ENCODE peak calls at places on chromosomes 3 and 15, in four cellular contexts. R, C, K and G are unnamed samples.

GRCh38 chr3:196440041-196440537 is 7.9 kb upstream of the UBXN7 start:
- DNase-seq in R (no peak), C (no peak), K (peak), G (peak)

GRCh38 chr3:133472889-133473288 is 73.0 kb downstream of the BFSP2 start:
- DNase-seq in R (no peak), C (no peak), K (no peak), G (no peak)

GRCh38 chr3:187902938-187903337 is 157.7 kb upstream of the BCL6 start:
- DNase-seq in C (no peak), K (no peak), R (no peak), G (peak)

GRCh38 chr15:93467327-93467726 is 378.3 kb upstream of the RGMA start:
- DNase-seq in R (peak), C (no peak), K (peak), G (no peak)

GRCh38 chr3:179318876-179319275 is 4.0 kb upstream of the ZNF639 start:
- DNase-seq in C (no peak), R (no peak), K (no peak), G (no peak)

GRCh38 chr15:59995568-59996349 is 8.4 kb upstream of the FOXB1 start:
- DNase-seq in K (no peak), R (no peak), C (no peak), G (no peak)

GRCh38 chr15:25175789-25176615 is 221.2 kb downstream of the SNRPN start:
- DNase-seq in C (no peak), R (peak), K (no peak), G (no peak)

GRCh38 chr3:175214210-175214609 is 355.1 kb downstream of the NAALADL2 start:
- DNase-seq in C (no peak), K (no peak), R (no peak), G (no peak)

GRCh38 chr15:73982251-73982962 is 9.7 kb downstream of the STOML1 start:
- DNase-seq in C (no peak), K (peak), R (peak), G (peak)

GRCh38 chr15:29934251-29934650 is 112.0 kb upstream of the TJP1 start:
- DNase-seq in K (peak), R (no peak), C (no peak), G (peak)

GRCh38 chr3:115937054-115937453 is 313.7 kb downstream of the GAP43 start:
- DNase-seq in R (no peak), K (no peak), C (no peak), G (no peak)
- TF ChIP-seq CTCF in R (no peak), K (peak), C (peak), G (peak)

DNA sequence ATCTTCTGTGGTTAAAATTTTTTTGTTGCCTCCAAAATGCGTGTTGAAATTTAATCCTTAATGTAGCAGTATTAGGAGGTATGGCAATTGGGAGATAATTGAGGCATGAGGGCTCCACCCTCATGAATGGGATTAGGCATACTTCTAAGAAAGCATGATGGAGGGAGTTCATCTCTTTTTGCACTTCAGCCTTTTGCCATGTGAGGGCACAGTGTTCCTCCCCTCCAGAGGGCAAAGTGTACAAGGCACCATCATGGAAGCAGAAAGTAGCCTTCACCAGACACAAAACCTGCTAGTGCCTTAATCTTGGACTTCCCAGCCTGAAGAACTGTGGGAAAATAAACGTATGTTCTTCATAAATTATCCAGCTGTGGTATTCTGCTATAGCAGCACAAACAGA is 429.5 kb downstream of the ZIC1 start:
- DNase-seq in K (no peak), C (no peak), R (no peak), G (no peak)
- TF ChIP-seq CTCF in K (no peak), C (no peak), R (no peak), G (peak)

DNA sequence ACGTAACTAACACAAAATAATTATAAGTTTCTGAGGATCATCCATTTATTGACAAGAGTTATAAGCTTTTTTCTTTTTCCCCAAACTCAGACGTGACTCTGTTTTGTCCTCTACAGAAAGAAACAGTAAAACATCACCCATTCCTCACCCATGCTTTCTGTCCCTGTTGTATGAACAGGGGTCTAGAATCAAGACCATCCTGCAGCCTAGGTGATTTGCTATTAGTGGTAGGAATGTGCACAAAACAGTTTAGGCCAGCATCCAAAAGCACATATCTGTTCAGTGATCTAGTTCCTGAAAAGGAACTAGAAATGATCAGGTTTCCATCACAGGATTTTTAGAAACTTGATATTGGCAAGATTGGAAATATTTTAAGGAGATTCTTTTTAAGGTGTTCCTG is 527.6 kb downstream of the SOX2 start:
- DNase-seq in C (no peak), R (no peak), K (no peak), G (no peak)
- TF ChIP-seq CTCF in C (peak), R (no peak), K (peak), G (no peak)

DNA sequence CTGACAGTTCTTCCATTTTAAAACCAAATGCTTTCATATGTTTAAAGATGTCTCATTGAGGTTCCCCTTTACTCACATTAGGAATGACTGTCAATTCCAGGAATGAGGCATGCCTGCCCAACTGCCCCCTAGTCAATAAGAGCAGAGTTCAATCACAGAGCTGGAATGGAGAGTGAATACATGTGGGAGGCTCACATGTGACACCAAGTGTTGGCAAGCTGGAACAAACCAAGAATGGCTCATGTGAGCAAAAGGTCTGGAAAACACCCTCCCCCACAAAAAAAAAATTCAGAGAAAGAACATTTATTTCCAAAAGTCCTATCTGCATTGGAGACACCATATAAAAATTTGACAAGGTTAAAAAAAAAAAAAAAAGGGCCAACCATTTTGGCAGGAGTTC is 3.7 kb downstream of the PBRM1 start:
- DNase-seq in K (peak), C (no peak), R (no peak), G (peak)
- TF ChIP-seq CTCF in K (peak), C (no peak), R (no peak), G (peak)

GRCh38 chr15:82108489-82109078 is 62.8 kb upstream of the MEX3B start:
- DNase-seq in C (peak), R (peak), K (no peak), G (peak)
- TF ChIP-seq CTCF in C (peak), R (no peak), K (peak), G (peak)

DNA sequence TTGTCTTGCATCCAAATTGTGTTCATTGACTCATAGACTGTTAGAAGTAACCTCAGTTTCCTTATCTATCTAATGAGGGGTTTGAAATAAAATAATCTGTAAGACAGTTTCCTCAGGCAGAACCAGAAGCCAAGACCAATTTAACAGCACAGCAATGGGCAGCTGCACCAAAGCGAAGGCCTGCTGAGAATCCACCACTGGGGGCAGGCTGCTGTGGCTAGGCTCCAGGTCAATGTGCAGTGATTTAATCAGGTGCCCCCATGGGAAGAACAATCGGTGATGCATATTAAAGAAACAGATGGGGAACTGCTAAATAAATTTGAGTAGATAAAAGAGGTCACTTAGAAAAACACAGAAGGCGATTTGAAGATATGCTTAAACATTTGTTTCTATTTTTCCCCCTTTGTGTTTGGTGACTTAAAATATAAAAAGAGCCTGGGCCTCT is 28.0 kb upstream of the TMOD3 start:
- DNase-seq in K (peak), C (peak), R (no peak), G (no peak)
- TF ChIP-seq CTCF in K (peak), C (peak), R (no peak), G (peak)

GRCh38 chr15:62483817-62484216 is 318.7 kb upstream of the C2CD4B start:
- DNase-seq in C (no peak), K (no peak), R (no peak), G (no peak)
- TF ChIP-seq CTCF in C (no peak), K (no peak), R (no peak), G (no peak)

GRCh38 chr3:185457376-185457775 is 41.5 kb downstream of the TMEM41A start:
- DNase-seq in R (no peak), K (no peak), C (no peak), G (no peak)

GRCh38 chr3:185460283-185460682 is 38.6 kb downstream of the TMEM41A start:
- DNase-seq in R (no peak), K (no peak), C (no peak), G (no peak)

GRCh38 chr3:185465471-185465870 is 33.4 kb downstream of the TMEM41A start:
- DNase-seq in K (no peak), R (no peak), C (no peak), G (no peak)

GRCh38 chr3:185455860-185456259 is 43.0 kb downstream of the TMEM41A start:
- DNase-seq in R (no peak), K (no peak), C (no peak), G (no peak)

DNA sequence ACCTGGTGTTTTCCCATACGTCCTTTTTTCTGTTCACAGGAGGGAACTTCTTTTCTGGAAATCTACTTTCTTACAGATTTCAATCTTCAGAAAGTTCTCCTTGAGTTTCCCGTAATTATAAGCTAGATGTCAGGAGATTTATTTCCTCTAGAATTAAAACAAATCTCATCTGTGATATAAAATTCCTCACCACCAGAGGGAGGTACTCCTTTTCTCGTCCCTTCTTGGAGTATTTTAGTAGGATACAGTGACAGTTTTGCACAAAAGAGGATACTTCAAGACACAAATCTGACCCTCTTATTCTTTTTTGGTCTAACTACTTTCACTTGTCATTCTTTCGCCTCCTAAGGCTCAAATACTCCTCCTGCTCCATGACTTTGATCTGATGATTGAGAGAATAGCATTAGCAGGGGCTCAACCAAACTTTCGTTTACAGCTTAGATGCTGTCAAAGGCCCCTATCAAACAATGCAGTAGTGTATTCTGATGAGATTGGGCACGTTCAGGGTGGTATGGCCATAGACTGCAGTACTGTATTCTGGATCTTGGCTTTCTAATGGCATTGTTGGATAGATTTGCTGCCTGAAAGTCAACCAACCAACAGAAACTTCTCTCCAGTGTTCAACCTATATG is 38.0 kb downstream of the TMEM41A start:
- DNase-seq in R (no peak), K (peak), C (no peak), G (peak)
- TF ChIP-seq CTCF in R (no peak), K (peak), C (peak), G (peak)